ENCODE peak calls at places on chromosomes 16 and 17, in five cellular contexts. L is tibial nerve, T is HAP-1, X is lung, M is prostate gland. N is an unnamed sample. For H3K36me3 and H3K4me1, the result is how much of the 10 kb centered on the place peaks cover.

GRCh38 chr16:87821346-87822001 is 47.8 kb downstream of the SLC7A5 start:
- DNase-seq in L (no peak), T (no peak), X (no peak), M (no peak), N (no peak)

GRCh38 chr17:66491213-66491612 is 188.8 kb downstream of the PRKCA start:
- DNase-seq in L (no peak), T (no peak), X (no peak), M (no peak), N (peak)

GRCh38 chr16:75079346-75079926 is 37.1 kb downstream of the LDHD start:
- DNase-seq in L (no peak), T (no peak), X (no peak), M (no peak), N (no peak)

GRCh38 chr17:65535777-65536572 is 25.5 kb downstream of the AXIN2 start:
- DNase-seq in L (no peak), T (no peak), X (no peak), M (no peak), N (no peak)

GRCh38 chr16:67530013-67530939 is 1.6 kb downstream of the RIPOR1 start:
- DNase-seq in L (peak), T (peak), X (peak), M (peak), N (no peak)

GRCh38 chr16:67943619-67944503 is at the start of gene LCAT:
- DNase-seq in L (peak), T (no peak), X (peak), M (no peak), N (no peak)

GRCh38 chr17:40519089-40519775 is 17.8 kb upstream of the TNS4 start:
- DNase-seq in L (no peak), T (no peak), X (no peak), M (no peak), N (no peak)

GRCh38 chr16:48300391-48300856 is 53.1 kb upstream of the ABCC11 start:
- DNase-seq in L (peak), T (no peak), X (peak), M (no peak), N (no peak)

GRCh38 chr17:75031972-75032895 is 14.5 kb downstream of the ATP5PD start:
- DNase-seq in L (peak), T (peak), X (peak), M (peak), N (peak)

GRCh38 chr16:88284101-88284500 is 98.7 kb upstream of the ZNF469 start:
- DNase-seq in L (no peak), T (no peak), X (no peak), M (no peak), N (no peak)

GRCh38 chr17:10022416-10022815 is 117.3 kb upstream of the RCVRN start:
- DNase-seq in L (no peak), T (no peak), X (no peak), M (no peak), N (no peak)

GRCh38 chr16:72740346-72740745 is 307.6 kb downstream of the ZFHX3 start:
- DNase-seq in L (no peak), T (no peak), X (no peak), M (no peak), N (no peak)

GRCh38 chr16:4744758-4745569 is 10.6 kb downstream of the DNAAF8 start:
- DNase-seq in L (no peak), T (peak), X (no peak), M (no peak), N (no peak)

GRCh38 chr17:51455931-51456330 is 195.6 kb downstream of the UTP18 start:
- DNase-seq in L (no peak), T (no peak), X (no peak), M (no peak), N (no peak)

GRCh38 chr17:72122668-72123495 is 2.1 kb downstream of the SOX9 start:
- DNase-seq in L (no peak), T (no peak), X (no peak), M (no peak), N (no peak)

GRCh38 chr16:3256876-3257465 is 538 bp upstream of the MEFV start:
- DNase-seq in L (no peak), T (no peak), X (no peak), M (no peak), N (no peak)

GRCh38 chr17:13561606-13562270 is 40.0 kb downstream of the HS3ST3A1 start:
- DNase-seq in L (peak), T (no peak), X (no peak), M (no peak), N (no peak)

GRCh38 chr16:12193688-12194087 is 217.2 kb downstream of the SNX29 start:
- DNase-seq in L (no peak), T (no peak), X (no peak), M (no peak), N (no peak)

GRCh38 chr16:78060295-78060694 is 37.9 kb downstream of the CLEC3A start:
- DNase-seq in L (no peak), T (no peak), X (no peak), M (no peak), N (no peak)

GRCh38 chr17:7476474-7476873 is 3.0 kb downstream of the ZBTB4 start:
- DNase-seq in L (no peak), T (no peak), X (no peak), M (no peak), N (no peak)

GRCh38 chr17:30905742-30906100 is 317 bp downstream of the TEFM start:
- DNase-seq in L (no peak), T (no peak), X (no peak), M (no peak), N (no peak)

GRCh38 chr16:22291860-22292692 is 5.1 kb upstream of the POLR3E start:
- DNase-seq in L (no peak), T (no peak), X (no peak), M (no peak), N (no peak)

GRCh38 chr16:72094266-72094610 is 591 bp downstream of the DHX38 start:
- DNase-seq in L (no peak), T (no peak), X (no peak), M (no peak), N (peak)

GRCh38 chr16:87551487-87551886 is 50.8 kb upstream of the JPH3 start:
- DNase-seq in L (no peak), T (no peak), X (no peak), M (no peak), N (no peak)

GRCh38 chr17:61806081-61806828 is 57.1 kb downstream of the BRIP1 start:
- DNase-seq in L (no peak), T (no peak), X (no peak), M (no peak), N (peak)

GRCh38 chr17:45293413-45294211 is 23.2 kb downstream of the MAP3K14 start:
- DNase-seq in L (peak), T (no peak), X (peak), M (peak), N (no peak)

GRCh38 chr17:67711916-67712315 is 5.8 kb upstream of the NOL11 start:
- DNase-seq in L (no peak), T (no peak), X (no peak), M (no peak), N (no peak)

GRCh38 chr16:54934536-54935410 is 4.1 kb downstream of the IRX5 start:
- DNase-seq in L (no peak), T (no peak), X (peak), M (peak), N (no peak)

GRCh38 chr16:28932339-28933141 is 769 bp downstream of the CD19 start:
- DNase-seq in L (no peak), T (no peak), X (no peak), M (no peak), N (no peak)

GRCh38 chr16:5560084-5560483 is 462.5 kb upstream of the EEF2KMT start:
- DNase-seq in L (no peak), T (no peak), X (no peak), M (no peak), N (no peak)

GRCh38 chr17:56926704-56927103 is 12.9 kb upstream of the TRIM25 start:
- DNase-seq in L (no peak), T (no peak), X (no peak), M (no peak), N (no peak)

GRCh38 chr17:82653651-82654528 is 5.6 kb upstream of the WDR45B start:
- DNase-seq in L (no peak), T (no peak), X (no peak), M (no peak), N (no peak)

GRCh38 chr16:22673463-22673862 is 140.5 kb upstream of the HS3ST2 start:
- DNase-seq in L (no peak), T (no peak), X (no peak), M (no peak), N (no peak)

GRCh38 chr17:46976626-46977270 is 2.3 kb downstream of the RPRML start:
- DNase-seq in L (no peak), T (no peak), X (no peak), M (no peak), N (no peak)

GRCh38 chr16:54009464-54010176 is 277.0 kb downstream of the IRX3 start:
- DNase-seq in L (no peak), T (no peak), X (no peak), M (no peak), N (no peak)

GRCh38 chr16:57892447-57893096 is 78.4 kb downstream of the CNGB1 start:
- DNase-seq in L (no peak), T (no peak), X (peak), M (no peak), N (no peak)

GRCh38 chr16:78743556-78743955 is 644.1 kb downstream of the WWOX start:
- DNase-seq in L (no peak), T (no peak), X (no peak), M (no peak), N (peak)

GRCh38 chr16:31301708-31302400 is 42.1 kb downstream of the ITGAM start:
- DNase-seq in L (peak), T (no peak), X (no peak), M (no peak), N (no peak)

GRCh38 chr17:57649731-57650484 is 95.2 kb downstream of the CCDC182 start:
- DNase-seq in L (no peak), T (no peak), X (no peak), M (no peak), N (no peak)

DNA sequence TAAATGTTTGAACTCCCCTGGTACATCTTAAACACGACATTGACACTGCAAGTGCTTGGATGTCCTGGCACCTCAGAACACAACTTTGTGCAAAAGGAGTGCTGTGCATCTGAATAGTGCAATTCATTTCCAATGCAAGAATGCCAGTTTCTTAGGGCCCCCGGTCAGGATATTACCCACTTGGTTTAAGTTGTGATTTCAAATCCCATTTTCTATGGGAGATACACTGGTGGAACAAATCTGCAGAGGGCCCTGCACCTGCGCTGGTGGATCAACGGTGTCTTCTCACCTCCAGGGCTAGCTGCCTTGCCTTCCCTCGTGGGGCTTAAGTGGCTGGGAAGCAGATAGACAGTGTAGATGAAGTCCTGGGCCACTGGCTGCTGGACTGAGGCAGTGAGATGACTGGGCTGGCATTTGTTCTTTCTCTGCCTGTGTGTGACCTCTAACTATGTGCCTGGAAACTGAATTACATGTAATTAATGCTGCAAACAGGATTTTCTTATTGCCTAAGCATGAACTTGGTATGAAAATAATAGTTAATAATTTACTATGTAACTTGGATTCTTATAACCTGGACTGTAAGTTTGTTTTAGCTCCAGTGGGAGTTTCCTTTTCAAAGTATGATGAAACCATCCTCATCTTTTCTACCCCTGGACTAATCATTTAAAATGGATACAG is 20.9 kb downstream of the HAPSTR1 start:
- DNase-seq in L (no peak), T (no peak), X (peak), M (no peak), N (no peak)
- H3K36me3 ChIP-seq in L (under half), T (half or more), X (under half), M (under half), N (under half)

DNA sequence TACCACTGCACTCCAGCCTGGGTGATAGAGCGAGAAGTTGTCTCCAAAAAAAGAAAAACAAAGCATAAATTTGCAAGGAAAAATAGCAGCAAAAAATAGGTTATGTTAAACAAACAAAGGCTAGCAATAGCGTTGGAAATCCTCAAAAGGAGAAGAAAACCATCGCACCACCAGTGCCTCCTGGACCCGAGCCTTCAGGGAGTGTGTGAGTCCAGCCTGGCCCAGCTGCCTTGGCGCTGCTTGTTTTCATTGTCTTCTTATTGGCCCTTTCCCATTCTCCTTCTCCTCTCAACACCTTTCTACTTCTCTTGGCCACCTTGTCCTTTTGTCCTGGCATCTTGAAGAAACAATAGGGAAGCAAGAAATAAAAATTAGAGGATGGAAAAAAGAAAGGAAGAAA is 4.5 kb upstream of the UBALD2 start:
- DNase-seq in L (no peak), T (no peak), X (no peak), M (no peak), N (no peak)
- H3K4me1 ChIP-seq in L (half or more), T (under half), X (under half), M (under half), N (under half)

DNA sequence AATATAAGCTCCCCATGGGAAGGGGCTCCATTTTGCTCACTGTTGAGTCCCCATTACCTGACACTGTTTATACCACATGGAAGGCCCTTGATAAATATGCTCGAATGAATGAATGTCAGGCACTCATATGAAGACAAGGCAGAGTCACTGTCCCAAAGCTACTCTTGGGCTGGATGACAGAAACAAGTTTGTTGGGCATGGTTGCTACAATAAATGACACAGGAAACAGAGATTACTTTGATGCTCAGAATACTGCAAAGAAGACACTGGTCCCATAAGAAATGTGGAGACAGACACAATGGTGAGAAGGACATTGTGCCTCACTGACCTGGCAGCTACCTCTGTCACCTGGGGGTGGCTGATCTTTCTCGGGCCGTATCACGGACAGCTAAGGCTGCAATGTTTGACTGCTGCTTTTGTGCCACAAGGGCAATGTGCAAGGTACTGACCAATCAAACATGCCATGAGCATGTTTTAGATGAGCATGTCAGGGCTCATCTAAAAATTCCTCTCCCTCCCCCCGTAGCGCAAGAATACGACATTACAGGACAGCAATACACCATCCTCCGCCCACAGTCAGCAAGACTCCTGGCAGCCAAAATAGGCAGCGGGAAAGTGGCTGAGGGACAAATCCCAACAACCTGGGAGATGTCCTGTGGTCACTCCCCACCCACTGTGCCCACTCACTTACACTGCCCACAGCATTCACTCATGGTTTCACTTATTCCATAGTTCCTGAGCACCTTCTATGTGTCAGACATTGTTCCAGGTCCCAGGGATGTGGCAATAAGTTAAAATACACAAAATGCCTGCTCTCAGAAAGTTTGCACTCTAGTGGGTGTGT is 5.0 kb downstream of the PIK3R6 start:
- DNase-seq in L (no peak), T (no peak), X (no peak), M (no peak), N (no peak)
- H3K4me3 ChIP-seq in L (no peak), T (no peak), X (no peak), M (no peak), N (no peak)

GRCh38 chr16:84746231-84746630 is 46.4 kb downstream of the USP10 start:
- DNase-seq in L (no peak), T (no peak), X (no peak), M (no peak), N (no peak)
- H3K36me3 ChIP-seq in L (under half), T (under half), X (under half), M (under half), N (under half)

GRCh38 chr16:70683146-70683944 is 2.5 kb downstream of the MTSS2 start:
- DNase-seq in L (no peak), T (no peak), X (no peak), M (no peak), N (peak)
- H3K4me1 ChIP-seq in L (half or more), T (under half), X (under half), M (half or more), N (under half)

GRCh38 chr17:78793968-78794367 is 11.9 kb upstream of the CYTH1 start:
- DNase-seq in L (no peak), T (no peak), X (no peak), M (no peak), N (no peak)

GRCh38 chr17:78796134-78796900 is 14.2 kb upstream of the CYTH1 start:
- DNase-seq in L (no peak), T (no peak), X (no peak), M (peak), N (peak)

GRCh38 chr17:78793415-78793814 is 11.3 kb upstream of the CYTH1 start:
- DNase-seq in L (no peak), T (no peak), X (no peak), M (no peak), N (no peak)

GRCh38 chr17:78795241-78795640 is 13.2 kb upstream of the CYTH1 start:
- DNase-seq in L (no peak), T (no peak), X (no peak), M (no peak), N (no peak)

GRCh38 chr17:78794399-78794798 is 12.3 kb upstream of the CYTH1 start:
- DNase-seq in L (no peak), T (no peak), X (no peak), M (no peak), N (peak)
- H3K4me3 ChIP-seq in L (no peak), T (no peak), X (no peak), M (no peak), N (no peak)

GRCh38 chr17:42519546-42520444 is 16.2 kb upstream of the NAGLU start:
- DNase-seq in L (peak), T (peak), X (peak), M (peak), N (no peak)

GRCh38 chr17:42518046-42518754 is 17.8 kb upstream of the NAGLU start:
- DNase-seq in L (peak), T (no peak), X (peak), M (peak), N (no peak)

GRCh38 chr17:42518755-42519545 is 17.1 kb upstream of the NAGLU start:
- DNase-seq in L (peak), T (peak), X (no peak), M (no peak), N (no peak)

GRCh38 chr17:42514867-42515266 is 21.2 kb upstream of the NAGLU start:
- DNase-seq in L (no peak), T (no peak), X (no peak), M (no peak), N (no peak)

DNA sequence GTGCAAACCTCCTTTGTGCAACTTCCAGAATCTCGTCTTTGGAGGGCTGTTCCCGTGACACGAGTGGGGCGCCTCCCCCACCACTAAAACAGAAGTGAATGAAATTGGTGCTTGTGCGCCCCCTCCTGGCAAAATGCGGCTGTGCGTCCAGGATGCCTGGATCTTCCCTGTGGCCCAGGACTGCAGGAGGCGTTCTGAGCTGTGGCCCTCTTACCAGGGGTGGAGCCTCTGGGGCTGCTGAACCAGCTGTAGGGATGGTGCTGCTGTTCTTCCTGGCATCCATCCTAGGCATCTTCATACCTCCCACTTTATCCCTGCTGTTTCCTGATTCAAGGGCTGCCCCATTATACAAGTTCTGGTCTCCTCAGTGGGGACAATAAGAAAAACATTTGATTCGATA is 18.5 kb upstream of the NAGLU start:
- DNase-seq in L (peak), T (peak), X (peak), M (peak), N (peak)
- H3K36me3 ChIP-seq in L (under half), T (under half), X (under half), M (under half), N (under half)